ENCODE peak calls at places on chromosomes 13 and 19, in eight cellular contexts. Y is neuronal stem cell; H is tibial artery; U is heart right ventricle; V is transverse colon; Q is CD4-positive, alpha-beta memory T cell; S is IMR-90; O is HepG2. M is an unnamed sample.

GRCh38 chr13:76992548-76993001 is 694 bp downstream of the CLN5 start:
- DNase-seq in O (no peak), H (peak; percentile 36), Y (peak; percentile 5), V (peak; percentile 28), S (peak; percentile 23), U (no peak), Q (no peak), M (peak; percentile 60)

GRCh38 chr19:36604656-36605100 is 435 bp upstream of the ZNF382 start:
- DNase-seq in U (peak; percentile 71), Q (peak; percentile 82), S (peak; percentile 40), H (peak; percentile 49), V (peak; percentile 38), Y (no peak), O (peak; percentile 54), M (peak; percentile 80)

GRCh38 chr19:42561512-42561911 is 33.2 kb downstream of the CEACAM8 start:
- DNase-seq in U (no peak), O (no peak), V (no peak), S (no peak), Q (no peak), Y (no peak), H (no peak), M (no peak)

GRCh38 chr13:86142080-86142479 is 342.9 kb upstream of the SLITRK6 start:
- DNase-seq in Y (no peak), Q (no peak), O (no peak), H (no peak), U (no peak), V (no peak), S (no peak), M (no peak)

GRCh38 chr19:7840629-7841028 is 10.6 kb downstream of the EVI5L start:
- DNase-seq in H (no peak), V (no peak), Q (no peak), O (no peak), Y (no peak), U (no peak), S (no peak), M (no peak)

GRCh38 chr13:75372923-75373841 is 108.8 kb downstream of the TBC1D4 start:
- DNase-seq in U (no peak), Y (no peak), V (no peak), H (no peak), Q (no peak), S (no peak), O (no peak), M (no peak)

GRCh38 chr13:78603240-78603947 is at the start of gene POU4F1:
- DNase-seq in V (peak; percentile 69), S (peak; percentile 11), Q (no peak), U (peak; percentile 33), H (no peak), O (peak; percentile 72), Y (peak; percentile 81), M (peak; percentile 88)

GRCh38 chr13:109938255-109938936 is 152.0 kb upstream of the IRS2 start:
- DNase-seq in S (peak; percentile 93), H (no peak), U (no peak), O (no peak), Y (no peak), Q (no peak), V (no peak), M (no peak)

GRCh38 chr19:47613165-47614146 is 4.5 kb downstream of the BICRA start:
- DNase-seq in O (no peak), Q (no peak), S (peak; percentile 70), V (no peak), Y (peak; percentile 51), U (no peak), H (no peak), M (no peak)

GRCh38 chr13:29597246-29597645 is 1.8 kb upstream of the SLC7A1 start:
- DNase-seq in H (no peak), S (no peak), Y (no peak), U (no peak), O (no peak), V (no peak), Q (no peak), M (no peak)

GRCh38 chr19:48638831-48639381 is 1.7 kb upstream of the DBP start:
- DNase-seq in Q (no peak), V (peak; percentile 24), U (no peak), S (no peak), O (no peak), H (no peak), Y (no peak), M (no peak)

GRCh38 chr19:16684216-16684615 is 23.3 kb downstream of the TMEM38A start:
- DNase-seq in U (no peak), V (no peak), Y (no peak), O (no peak), Q (no peak), H (no peak), S (no peak), M (no peak)

DNA sequence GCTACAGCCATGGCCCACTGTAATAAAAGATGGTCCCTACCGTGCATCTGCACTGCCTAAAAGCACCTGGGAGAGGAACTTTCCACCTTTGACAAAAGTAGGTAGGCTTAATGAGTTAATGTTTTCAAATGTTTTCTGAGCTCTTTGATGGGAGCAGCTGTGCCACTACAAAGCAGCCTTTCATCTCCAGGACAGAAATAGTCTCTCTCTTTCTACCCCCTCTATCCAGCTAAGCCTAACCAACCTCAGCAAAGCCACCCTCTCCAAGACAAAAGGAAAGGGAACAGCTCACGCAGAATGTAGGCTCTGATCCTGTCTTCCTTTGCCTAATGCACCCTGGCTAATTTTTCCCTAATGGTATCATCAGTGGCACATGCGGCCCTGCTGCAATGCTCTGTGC is 560.2 kb downstream of the UQCRFS1 start:
- DNase-seq in S (no peak), O (no peak), U (no peak), Q (no peak), V (no peak), Y (no peak), H (no peak), M (no peak)
- H3K27ac ChIP-seq in S (no peak overlapping the region), O (no peak overlapping the region), U (no peak overlapping the region), Q (no peak overlapping the region), V (no peak overlapping the region), Y (no peak overlapping the region), H (no peak overlapping the region), M (no peak overlapping the region)

GRCh38 chr19:39128511-39129079 is 3.0 kb downstream of the PAK4 start:
- DNase-seq in H (no peak), V (peak; percentile 53), O (no peak), S (no peak), Y (no peak), Q (no peak), U (no peak), M (no peak)

GRCh38 chr19:39127812-39128510 is 2.4 kb downstream of the PAK4 start:
- DNase-seq in Q (no peak), Y (no peak), H (no peak), O (no peak), S (no peak), U (no peak), V (peak; percentile 33), M (no peak)

GRCh38 chr19:39130337-39131254 is 5.0 kb downstream of the PAK4 start:
- DNase-seq in Q (no peak), Y (no peak), S (no peak), V (no peak), U (no peak), H (no peak), O (no peak), M (no peak)

GRCh38 chr19:39131255-39131755 is 5.7 kb downstream of the PAK4 start:
- DNase-seq in Q (no peak), S (peak; percentile 35), Y (no peak), U (peak; percentile 75), O (no peak), H (no peak), V (no peak), M (no peak)

DNA sequence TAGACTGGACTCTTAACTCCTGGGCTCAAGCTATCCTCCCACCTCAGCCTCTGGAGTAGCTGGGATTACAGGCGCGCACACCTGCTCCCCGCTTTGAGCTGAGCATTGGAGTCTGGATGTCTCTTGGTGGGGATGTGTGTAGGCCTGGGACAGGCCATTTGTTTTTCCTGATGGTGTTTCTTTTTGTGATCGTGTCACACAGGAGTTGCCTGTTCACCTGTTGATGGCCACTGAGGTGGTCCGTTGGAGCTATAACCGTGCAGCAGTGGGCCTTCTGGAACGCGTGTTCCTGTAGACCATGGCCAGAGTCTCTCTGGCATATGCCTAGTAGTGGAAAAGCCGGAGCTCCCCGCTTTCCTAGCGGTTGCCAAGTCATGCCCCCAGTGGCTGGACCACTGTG is 3.5 kb downstream of the PAK4 start:
- DNase-seq in S (no peak), Q (no peak), U (no peak), O (no peak), H (no peak), V (no peak), Y (no peak), M (no peak)
- H3K4me1 ChIP-seq in S (peaks cover 10% of the 10 kb centered on the region), Q (peaks cover 21% of the 10 kb centered on the region), U (peaks cover 58% of the 10 kb centered on the region), O (peaks cover 39% of the 10 kb centered on the region), H (peaks cover 89% of the 10 kb centered on the region), V (peaks cover 39% of the 10 kb centered on the region), Y (peaks cover 26% of the 10 kb centered on the region), M (peaks cover 80% of the 10 kb centered on the region)

DNA sequence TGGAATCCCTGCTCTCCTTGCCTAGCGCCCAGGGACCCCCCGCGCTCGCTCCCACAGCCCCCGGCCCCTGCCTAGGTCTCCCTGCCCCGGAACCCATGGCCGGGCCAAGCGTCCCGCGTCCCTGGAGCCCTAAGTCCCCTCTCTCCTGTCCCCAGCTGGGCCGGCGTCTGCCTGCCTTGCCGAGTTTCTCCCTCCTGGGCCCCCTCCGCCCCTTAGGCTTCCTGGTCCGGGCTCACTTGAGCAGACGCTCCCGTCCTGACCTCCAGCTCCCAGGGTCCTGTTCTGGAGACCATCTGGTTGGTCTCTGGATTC is 603 bp downstream of the NCLN start:
- DNase-seq in U (no peak), O (no peak), H (no peak), Y (no peak), S (no peak), Q (no peak), V (no peak), M (no peak)
- H3K27ac ChIP-seq in U (peak overlapping the region; percentile 90), O (peak overlapping the region; percentile 53), H (peak overlapping the region; percentile 67), Y (no peak overlapping the region), S (peak overlapping the region; percentile 73), Q (peak overlapping the region; percentile 45), V (peak overlapping the region; percentile 82), M (peak overlapping the region; percentile 91)

GRCh38 chr13:31166591-31166990 is 4.9 kb upstream of the HSPH1 start:
- DNase-seq in O (peak; percentile 56), V (no peak), Q (no peak), U (no peak), S (peak; percentile 67), H (no peak), Y (no peak), M (no peak)

GRCh38 chr13:31168736-31169135 is 7.0 kb upstream of the HSPH1 start:
- DNase-seq in Y (no peak), S (no peak), H (no peak), V (peak; percentile 76), Q (no peak), O (no peak), U (no peak), M (no peak)

GRCh38 chr13:31172001-31172400 is 10.3 kb upstream of the HSPH1 start:
- DNase-seq in H (no peak), S (peak; percentile 44), O (no peak), U (no peak), Q (no peak), Y (no peak), V (no peak), M (no peak)

GRCh38 chr13:31167490-31167889 is 5.8 kb upstream of the HSPH1 start:
- DNase-seq in Y (no peak), H (no peak), V (no peak), S (peak; percentile 16), U (no peak), Q (no peak), O (peak; percentile 76), M (no peak)

DNA sequence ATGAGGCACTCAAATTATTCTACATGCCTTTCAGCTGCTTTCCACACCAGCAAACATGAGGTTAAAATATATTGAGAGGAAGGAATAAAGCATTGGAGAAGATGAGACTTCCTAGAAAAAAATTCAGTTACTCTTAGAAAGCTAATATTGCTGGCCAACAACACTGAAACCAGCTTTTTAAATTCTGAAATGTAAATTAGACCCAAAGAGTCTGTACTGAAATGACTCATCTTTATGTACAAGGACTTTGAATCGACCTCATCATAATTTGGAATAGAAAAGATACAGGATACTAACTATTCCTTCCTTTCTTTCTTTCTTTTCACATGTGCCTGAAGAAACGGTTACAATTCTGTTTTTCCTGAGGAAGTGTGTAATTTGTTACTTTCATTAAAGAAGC is 6.5 kb upstream of the HSPH1 start:
- DNase-seq in V (no peak), O (no peak), Q (no peak), H (no peak), Y (no peak), S (no peak), U (no peak), M (no peak)
- H3K4me1 ChIP-seq in V (no peaks in the 10 kb centered on the region), O (peaks cover 64% of the 10 kb centered on the region), Q (peaks cover 4% of the 10 kb centered on the region), H (no peaks in the 10 kb centered on the region), Y (no peaks in the 10 kb centered on the region), S (no peaks in the 10 kb centered on the region), U (peaks cover under 1% of the 10 kb centered on the region), M (no peaks in the 10 kb centered on the region)